ENCODE peak calls at places on chromosomes 12 and 14, in four cellular contexts. W is fibroblast of the conjunctiva; L is stimulated activated CD4-positive, alpha-beta T cell treated with anti-CD3 and anti-CD28 coated beads, Interleukin-2, amount 100 ng/mL, for 24 hours; V is caudate nucleus. C is an unnamed sample.

GRCh38 chr12:131793623-131794022 is 34.6 kb upstream of the MMP17 start:
- DNase-seq in W (no peak), L (no peak), V (no peak), C (no peak)

GRCh38 chr14:23869078-23869719 is 84.4 kb upstream of the DHRS4 start:
- DNase-seq in W (no peak), L (no peak), V (no peak), C (no peak)

GRCh38 chr12:53684654-53685220 is 8.9 kb upstream of the ATP5MC2 start:
- DNase-seq in W (no peak), L (no peak), V (no peak), C (no peak)

GRCh38 chr12:113852273-113852672 is 113.9 kb downstream of the RBM19 start:
- DNase-seq in W (no peak), L (no peak), V (no peak), C (no peak)

GRCh38 chr14:55449116-55449515 is 8.7 kb upstream of the TBPL2 start:
- DNase-seq in W (no peak), L (no peak), V (no peak), C (no peak)

GRCh38 chr14:91361236-91361811 is 56.3 kb downstream of the CCDC88C start:
- DNase-seq in W (no peak), L (no peak), V (no peak), C (no peak)

GRCh38 chr14:85443001-85443400 is 86.9 kb upstream of the FLRT2 start:
- DNase-seq in W (no peak), L (no peak), V (no peak), C (no peak)

GRCh38 chr12:33588082-33588712 is 148.6 kb upstream of the SYT10 start:
- DNase-seq in W (peak; percentile 40), L (no peak), V (no peak), C (no peak)

GRCh38 chr14:75831455-75831854 is 150.3 kb downstream of the TGFB3 start:
- DNase-seq in W (peak; percentile 84), L (peak; percentile 22), V (no peak), C (peak; percentile 13)

GRCh38 chr12:123106640-123107359 is 44.1 kb downstream of the PITPNM2 start:
- DNase-seq in W (no peak), L (peak; percentile 51), V (no peak), C (no peak)

GRCh38 chr14:68692916-68693771 is 99.7 kb downstream of the ZFP36L1 start:
- DNase-seq in W (peak; percentile 67), L (no peak), V (no peak), C (no peak)

GRCh38 chr12:32148372-32148771 is 41.7 kb downstream of the BICD1 start:
- DNase-seq in W (no peak), L (no peak), V (no peak), C (no peak)

GRCh38 chr12:4607056-4607455 is 41.8 kb downstream of the AKAP3 start:
- DNase-seq in W (no peak), L (no peak), V (no peak), C (no peak)

GRCh38 chr12:3218150-3218845 is 141.1 kb downstream of the TSPAN9 start:
- DNase-seq in W (peak; percentile 59), L (no peak), V (no peak), C (no peak)

GRCh38 chr12:72010365-72010764 is 71.7 kb downstream of the TPH2 start:
- DNase-seq in W (no peak), L (no peak), V (no peak), C (no peak)

GRCh38 chr12:119710941-119711551 is 43.1 kb downstream of the PRKAB1 start:
- DNase-seq in W (no peak), L (no peak), V (no peak), C (no peak)

GRCh38 chr14:103138483-103139370 is 15.5 kb downstream of the TNFAIP2 start:
- DNase-seq in W (no peak), L (no peak), V (no peak), C (no peak)

GRCh38 chr14:73455294-73455693 is 3.1 kb downstream of the NUMB start:
- DNase-seq in W (no peak), L (no peak), V (no peak), C (no peak)